ENCODE peak calls at places on chromosomes 1 and 21, in seven cellular contexts. P is adrenal gland; O is heart right ventricle; Q is CD8-positive, alpha-beta T cell; X is MM.1S; A is activated CD8-positive, alpha-beta T cell treated with anti-CD3 and anti-CD28 coated beads for 36 hours; K is mucosa of descending colon. L is an unnamed sample.

GRCh38 chr1:30877205-30877912 is 31.2 kb downstream of the SDC3 start:
- DNase-seq in P (peak; percentile 92), O (peak; percentile 75), Q (no peak), X (no peak), A (no peak), K (peak; percentile 48), L (no peak)

GRCh38 chr1:196078691-196079090 is 529.5 kb downstream of the KCNT2 start:
- DNase-seq in P (no peak), O (no peak), Q (no peak), X (no peak), A (no peak), K (no peak), L (no peak)

GRCh38 chr21:43921602-43921978 is 56.6 kb downstream of the AGPAT3 start:
- DNase-seq in P (no peak), O (no peak), Q (peak; percentile 24), X (no peak), A (peak; percentile 72), K (peak; percentile 7), L (no peak)

GRCh38 chr1:182166750-182167149 is 105.2 kb upstream of the ZNF648 start:
- DNase-seq in P (no peak), O (no peak), Q (no peak), X (no peak), A (no peak), K (no peak), L (no peak)

GRCh38 chr1:203557390-203557789 is 63.4 kb downstream of the OPTC start:
- DNase-seq in P (peak; percentile 69), O (peak; percentile 71), Q (no peak), X (no peak), A (no peak), K (no peak), L (no peak)

GRCh38 chr21:42153746-42154145 is 65.2 kb upstream of the ABCG1 start:
- DNase-seq in P (no peak), O (no peak), Q (no peak), X (no peak), A (no peak), K (peak; percentile 18), L (no peak)

GRCh38 chr1:202656951-202657646 is 53.2 kb downstream of the SYT2 start:
- DNase-seq in P (no peak), O (no peak), Q (no peak), X (no peak), A (peak; percentile 11), K (no peak), L (no peak)

GRCh38 chr1:20358761-20359263 is 68.1 kb downstream of the VWA5B1 start:
- DNase-seq in P (peak; percentile 92), O (peak; percentile 76), Q (no peak), X (no peak), A (no peak), K (peak; percentile 87), L (no peak)

GRCh38 chr1:88979054-88979748 is 13.2 kb downstream of the KYAT3 start:
- DNase-seq in P (no peak), O (no peak), Q (no peak), X (no peak), A (no peak), K (no peak), L (no peak)

GRCh38 chr1:12142891-12143630 is 23.7 kb upstream of the TNFRSF1B start:
- DNase-seq in P (peak; percentile 48), O (peak; percentile 61), Q (no peak), X (no peak), A (no peak), K (peak; percentile 52), L (no peak)

GRCh38 chr1:54126271-54126815 is 26.5 kb downstream of the CDCP2 start:
- DNase-seq in P (no peak), O (no peak), Q (no peak), X (no peak), A (no peak), K (no peak), L (no peak)

GRCh38 chr21:28979092-28979491 is 13.6 kb downstream of the LTN1 start:
- DNase-seq in P (no peak), O (no peak), Q (no peak), X (no peak), A (no peak), K (no peak), L (no peak)

GRCh38 chr1:201299968-201300367 is 16.7 kb downstream of the PKP1 start:
- DNase-seq in P (peak; percentile 72), O (peak; percentile 51), Q (no peak), X (no peak), A (no peak), K (peak; percentile 53), L (no peak)

GRCh38 chr1:58780586-58781452 is 3.0 kb downstream of the JUN start:
- DNase-seq in P (no peak), O (no peak), Q (no peak), X (no peak), A (no peak), K (no peak), L (no peak)

GRCh38 chr21:41648591-41649031 is 118.2 kb downstream of the RIPK4 start:
- DNase-seq in P (no peak), O (no peak), Q (no peak), X (no peak), A (no peak), K (no peak), L (no peak)

GRCh38 chr1:27007909-27008582 is 4.6 kb downstream of the TENT5B start:
- DNase-seq in P (no peak), O (no peak), Q (no peak), X (no peak), A (no peak), K (peak; percentile 80), L (no peak)

GRCh38 chr1:11157867-11158266 is 31.3 kb upstream of the ANGPTL7 start:
- DNase-seq in P (no peak), O (no peak), Q (no peak), X (no peak), A (no peak), K (no peak), L (no peak)

GRCh38 chr1:162904579-162904978 is 43.6 kb upstream of the CCDC190 start:
- DNase-seq in P (no peak), O (no peak), Q (no peak), X (no peak), A (no peak), K (no peak), L (no peak)

GRCh38 chr1:78649628-78650027 is at the start of gene IFI44:
- DNase-seq in P (peak; percentile 92), O (peak; percentile 72), Q (peak; percentile 62), X (peak; percentile 92), A (peak; percentile 89), K (peak; percentile 68), L (peak; percentile 38)

GRCh38 chr1:71001627-71002026 is 46.0 kb downstream of the PTGER3 start:
- DNase-seq in P (no peak), O (no peak), Q (no peak), X (no peak), A (no peak), K (no peak), L (no peak)

GRCh38 chr1:149967041-149967440 is 30.4 kb upstream of the MTMR11 start:
- DNase-seq in P (no peak), O (no peak), Q (no peak), X (no peak), A (no peak), K (no peak), L (no peak)

DNA sequence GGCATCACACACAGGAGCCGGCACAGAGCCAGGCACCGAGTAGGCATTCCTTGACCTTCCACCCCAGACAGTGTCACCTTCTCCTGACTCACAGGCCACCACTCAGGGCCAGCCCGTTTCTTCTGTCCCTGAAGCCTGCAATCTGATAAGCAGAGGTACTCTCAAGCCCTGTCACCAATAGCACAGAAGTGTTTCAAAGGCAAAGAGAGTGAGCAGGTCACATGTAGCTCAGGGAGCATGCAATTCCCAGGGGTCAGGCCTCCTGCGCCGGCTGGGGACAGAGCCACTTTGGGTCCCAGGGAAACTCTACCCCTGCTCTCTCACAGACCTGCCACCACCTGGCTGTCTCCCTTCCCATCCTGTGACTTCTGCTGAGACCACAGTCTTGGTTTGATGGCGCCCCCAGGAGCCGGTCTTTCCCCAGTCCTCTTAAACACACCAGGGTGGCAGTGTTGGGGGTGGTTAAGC is 13.2 kb downstream of the CAPN9 start:
- DNase-seq in P (peak; percentile 83), O (no peak), Q (no peak), X (no peak), A (no peak), K (peak; percentile 36), L (no peak)
- TF ChIP-seq CTCF in P (no peak), O (no peak), Q (no peak), X (no peak), A (no peak), K (no peak), L (no peak)

DNA sequence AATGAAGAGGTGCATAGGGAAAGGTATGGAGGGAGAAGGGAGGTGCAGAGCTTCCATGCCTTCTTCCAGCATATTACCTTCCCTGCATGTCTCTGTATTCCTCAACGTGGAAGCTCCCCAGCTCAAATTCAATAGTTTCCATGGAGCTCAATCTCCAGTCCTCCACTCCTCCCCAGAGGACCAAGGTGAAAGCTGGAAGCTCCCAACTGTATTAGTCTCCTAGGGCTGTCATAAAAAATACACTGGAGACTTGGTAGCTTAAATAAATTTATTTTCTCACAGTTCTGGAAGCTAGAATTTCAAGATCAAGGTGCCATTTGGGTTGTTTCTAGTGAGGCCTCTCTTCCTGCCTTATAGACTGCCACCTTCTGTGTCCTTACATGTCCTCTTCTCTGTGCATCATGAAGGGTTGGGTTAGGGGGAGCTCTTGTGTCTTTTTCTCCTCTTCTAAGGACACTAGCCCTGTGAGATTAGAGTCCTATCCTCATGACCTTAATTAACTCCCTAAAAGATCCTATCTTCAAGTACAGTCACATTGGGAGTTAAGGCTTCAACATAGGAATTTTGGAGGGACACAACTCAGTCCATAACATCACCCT is 21.9 kb upstream of the RABGGTB start:
- DNase-seq in P (no peak), O (no peak), Q (no peak), X (no peak), A (no peak), K (no peak), L (no peak)
- TF ChIP-seq CTCF in P (no peak), O (no peak), Q (no peak), X (no peak), A (no peak), K (no peak), L (no peak)

GRCh38 chr1:68165665-68166064 is 66.7 kb downstream of the WLS start:
- DNase-seq in P (no peak), O (no peak), Q (no peak), X (no peak), A (no peak), K (no peak), L (no peak)

GRCh38 chr1:68164970-68165369 is 67.4 kb downstream of the WLS start:
- DNase-seq in P (no peak), O (no peak), Q (no peak), X (no peak), A (no peak), K (no peak), L (no peak)

GRCh38 chr1:68163220-68163619 is 69.1 kb downstream of the WLS start:
- DNase-seq in P (no peak), O (no peak), Q (no peak), X (no peak), A (no peak), K (no peak), L (no peak)

GRCh38 chr1:68160021-68160420 is 72.3 kb downstream of the WLS start:
- DNase-seq in P (no peak), O (no peak), Q (no peak), X (no peak), A (no peak), K (no peak), L (no peak)

GRCh38 chr1:68162761-68163160 is 69.6 kb downstream of the WLS start:
- DNase-seq in P (no peak), O (no peak), Q (no peak), X (no peak), A (no peak), K (no peak), L (no peak)
- TF ChIP-seq CTCF in P (no peak), O (no peak), Q (no peak), X (no peak), A (peak; percentile 23), K (no peak), L (no peak)

GRCh38 chr1:214983126-214983869 is 99.2 kb upstream of the KCNK2 start:
- DNase-seq in P (no peak), O (no peak), Q (no peak), X (no peak), A (no peak), K (no peak), L (no peak)
- TF ChIP-seq CTCF in P (no peak), O (no peak), Q (no peak), X (no peak), A (no peak), K (no peak), L (no peak)